ENCODE peak calls at places on chromosomes 7 and 10, in four cellular contexts. One of them, this sample, is unnamed.

GRCh38 chr7:90518630-90519029 is 49.2 kb downstream of the PTTG1IP2 start:
- DNase-seq in stimulated activated CD4-positive, alpha-beta T cell treated with anti-CD3 and anti-CD28 coated beads, TNF-alpha, amount 100 ng/mL, for 48 hours: no peak
- DNase-seq in HT1080: no peak
- DNase-seq in activated CD8-positive, alpha-beta T cell treated with anti-CD3 and anti-CD28 coated beads for 36 hours: no peak
- DNase-seq in this sample: no peak

GRCh38 chr10:32417906-32418547 is 27.9 kb upstream of the CCDC7 start:
- DNase-seq in activated CD8-positive, alpha-beta T cell treated with anti-CD3 and anti-CD28 coated beads for 36 hours: no peak
- DNase-seq in HT1080: no peak
- DNase-seq in stimulated activated CD4-positive, alpha-beta T cell treated with anti-CD3 and anti-CD28 coated beads, TNF-alpha, amount 100 ng/mL, for 48 hours: no peak
- DNase-seq in this sample: no peak

GRCh38 chr10:5776881-5777197 is 36.4 kb downstream of the GDI2 start:
- DNase-seq in HT1080: peak
- DNase-seq in activated CD8-positive, alpha-beta T cell treated with anti-CD3 and anti-CD28 coated beads for 36 hours: no peak
- DNase-seq in stimulated activated CD4-positive, alpha-beta T cell treated with anti-CD3 and anti-CD28 coated beads, TNF-alpha, amount 100 ng/mL, for 48 hours: no peak
- DNase-seq in this sample: no peak

GRCh38 chr10:311901-312665 is 176.8 kb downstream of the ZMYND11 start:
- DNase-seq in activated CD8-positive, alpha-beta T cell treated with anti-CD3 and anti-CD28 coated beads for 36 hours: no peak
- DNase-seq in HT1080: no peak
- DNase-seq in stimulated activated CD4-positive, alpha-beta T cell treated with anti-CD3 and anti-CD28 coated beads, TNF-alpha, amount 100 ng/mL, for 48 hours: no peak
- DNase-seq in this sample: no peak

GRCh38 chr10:28733647-28734046 is 56.3 kb downstream of the BAMBI start:
- DNase-seq in activated CD8-positive, alpha-beta T cell treated with anti-CD3 and anti-CD28 coated beads for 36 hours: no peak
- DNase-seq in HT1080: no peak
- DNase-seq in stimulated activated CD4-positive, alpha-beta T cell treated with anti-CD3 and anti-CD28 coated beads, TNF-alpha, amount 100 ng/mL, for 48 hours: no peak
- DNase-seq in this sample: no peak

GRCh38 chr7:111470898-111471297 is 91.4 kb downstream of the IMMP2L start:
- DNase-seq in stimulated activated CD4-positive, alpha-beta T cell treated with anti-CD3 and anti-CD28 coated beads, TNF-alpha, amount 100 ng/mL, for 48 hours: no peak
- DNase-seq in HT1080: no peak
- DNase-seq in activated CD8-positive, alpha-beta T cell treated with anti-CD3 and anti-CD28 coated beads for 36 hours: no peak
- DNase-seq in this sample: no peak

GRCh38 chr7:112510032-112510742 is 29.4 kb downstream of the LSMEM1 start:
- DNase-seq in HT1080: peak
- DNase-seq in activated CD8-positive, alpha-beta T cell treated with anti-CD3 and anti-CD28 coated beads for 36 hours: peak
- DNase-seq in stimulated activated CD4-positive, alpha-beta T cell treated with anti-CD3 and anti-CD28 coated beads, TNF-alpha, amount 100 ng/mL, for 48 hours: no peak
- DNase-seq in this sample: no peak

GRCh38 chr10:132776821-132777220 is 9.1 kb downstream of the NKX6-2 start:
- DNase-seq in activated CD8-positive, alpha-beta T cell treated with anti-CD3 and anti-CD28 coated beads for 36 hours: no peak
- DNase-seq in stimulated activated CD4-positive, alpha-beta T cell treated with anti-CD3 and anti-CD28 coated beads, TNF-alpha, amount 100 ng/mL, for 48 hours: no peak
- DNase-seq in HT1080: no peak
- DNase-seq in this sample: no peak

GRCh38 chr10:129929343-129930297 is 34.5 kb downstream of the EBF3 start:
- DNase-seq in HT1080: no peak
- DNase-seq in activated CD8-positive, alpha-beta T cell treated with anti-CD3 and anti-CD28 coated beads for 36 hours: no peak
- DNase-seq in stimulated activated CD4-positive, alpha-beta T cell treated with anti-CD3 and anti-CD28 coated beads, TNF-alpha, amount 100 ng/mL, for 48 hours: no peak
- DNase-seq in this sample: peak